ENCODE peak calls at places on chromosomes 7 and 10, in seven cellular contexts. I, A, R, W, E, X and M are unnamed samples.

GRCh38 chr7:137840183-137840779 is 6.5 kb downstream of the DGKI start:
- DNase-seq in R (no peak), A (no peak), X (no peak), W (no peak), E (no peak), I (no peak), M (peak)

GRCh38 chr7:112280267-112280666 is 73.8 kb downstream of the ZNF277 start:
- DNase-seq in E (no peak), W (no peak), I (no peak), A (no peak), X (no peak), R (no peak), M (no peak)

GRCh38 chr10:79356104-79356503 is 8.8 kb downstream of the PPIF start:
- DNase-seq in E (no peak), I (no peak), W (no peak), X (no peak), R (no peak), A (no peak), M (no peak)

GRCh38 chr10:18554479-18554878 is 96.9 kb downstream of the NSUN6 start:
- DNase-seq in X (no peak), I (no peak), R (no peak), W (no peak), E (no peak), A (no peak), M (no peak)

GRCh38 chr7:27111753-27112277 is 9.3 kb upstream of the HOXA2 start:
- DNase-seq in I (no peak), X (no peak), E (no peak), R (no peak), W (no peak), A (no peak), M (peak)

GRCh38 chr10:70540089-70540788 is 61.7 kb downstream of the PALD1 start:
- DNase-seq in E (no peak), X (peak), W (no peak), I (no peak), A (peak), R (no peak), M (no peak)

GRCh38 chr10:132209978-132210530 is 23.3 kb downstream of the DPYSL4 start:
- DNase-seq in E (no peak), I (no peak), A (no peak), W (no peak), R (no peak), X (no peak), M (no peak)

GRCh38 chr10:110056822-110057221 is 49.0 kb downstream of the ADD3 start:
- DNase-seq in X (no peak), A (no peak), I (peak), E (no peak), W (no peak), R (no peak), M (no peak)

GRCh38 chr7:115879171-115879570 is 151.4 kb downstream of the TFEC start:
- DNase-seq in A (no peak), E (no peak), R (no peak), W (no peak), X (no peak), I (no peak), M (no peak)

GRCh38 chr7:99953649-99954048 is 22.2 kb downstream of the AZGP1 start:
- DNase-seq in R (no peak), I (no peak), X (no peak), A (peak), W (no peak), E (peak), M (no peak)

GRCh38 chr10:26697922-26698608 is 564 bp downstream of the PDSS1 start:
- DNase-seq in A (no peak), X (no peak), E (no peak), R (no peak), W (no peak), I (no peak), M (peak)

GRCh38 chr7:129958643-129959479 is 6.1 kb upstream of the UBE2H start:
- DNase-seq in X (peak), I (peak), A (no peak), R (peak), E (no peak), W (peak), M (peak)

GRCh38 chr7:128840326-128841170 is 10.3 kb downstream of the FLNC start:
- DNase-seq in I (no peak), R (no peak), E (no peak), W (no peak), X (no peak), A (no peak), M (no peak)

GRCh38 chr7:105268511-105269392 is 120.0 kb downstream of the SRPK2 start:
- DNase-seq in I (peak), E (no peak), W (no peak), R (no peak), A (no peak), X (peak), M (peak)

GRCh38 chr10:22733992-22734391 is 19.6 kb upstream of the PIP4K2A start:
- DNase-seq in E (no peak), X (no peak), I (no peak), R (no peak), W (no peak), A (no peak), M (no peak)